ENCODE peak calls at places on chromosomes 6 and 20, in five cellular contexts. O is PC-3, M is heart left ventricle, W is SK-N-SH, D is stomach. B is an unnamed sample.

GRCh38 chr20:59515013-59515905 is 89.1 kb upstream of the PHACTR3 start:
- DNase-seq in W (peak), D (peak), O (peak), M (peak), B (no peak)

GRCh38 chr6:170050591-170051041 is 240.3 kb downstream of the DLL1 start:
- DNase-seq in W (no peak), D (peak), M (no peak), O (no peak), B (no peak)

GRCh38 chr6:81938014-81938761 is 185.7 kb upstream of the TENT5A start:
- DNase-seq in D (no peak), O (peak), W (no peak), M (no peak), B (no peak)

GRCh38 chr6:125254321-125254720 is 47.4 kb downstream of the HDDC2 start:
- DNase-seq in D (no peak), O (no peak), W (no peak), M (no peak), B (no peak)

GRCh38 chr6:79463721-79464120 is 73.5 kb downstream of the LCA5 start:
- DNase-seq in M (no peak), W (no peak), D (no peak), O (peak), B (no peak)

GRCh38 chr6:5556011-5556410 is 294.7 kb downstream of the FARS2 start:
- DNase-seq in M (no peak), O (no peak), W (no peak), D (no peak), B (no peak)

GRCh38 chr6:42963855-42964605 is 3.5 kb downstream of the GNMT start:
- DNase-seq in D (no peak), O (peak), W (peak), M (no peak), B (no peak)

GRCh38 chr20:44001667-44002596 is 87.3 kb downstream of the TOX2 start:
- DNase-seq in M (no peak), O (no peak), D (no peak), W (no peak), B (no peak)

GRCh38 chr6:159615923-159616322 is 77.1 kb downstream of the SOD2 start:
- DNase-seq in D (no peak), W (no peak), O (no peak), M (no peak), B (no peak)

GRCh38 chr6:139600313-139600712 is 225.9 kb upstream of the CITED2 start:
- DNase-seq in O (no peak), W (no peak), D (no peak), M (no peak), B (no peak)

GRCh38 chr6:26045046-26045938 is 41.9 kb upstream of the HFE start:
- DNase-seq in M (peak), D (peak), O (peak), W (peak), B (peak)

GRCh38 chr6:10582774-10583508 is 61.8 kb downstream of the GCNT2 start:
- DNase-seq in M (no peak), D (peak), O (no peak), W (no peak), B (no peak)

GRCh38 chr6:131451330-131452195 is 121.5 kb upstream of the ARG1 start:
- DNase-seq in O (no peak), W (no peak), D (no peak), M (no peak), B (no peak)

GRCh38 chr20:38126146-38126912 is 38.7 kb downstream of the TGM2 start:
- DNase-seq in D (peak), W (no peak), O (no peak), M (no peak), B (no peak)

GRCh38 chr6:42960243-42961019 is at the start of gene GNMT:
- DNase-seq in O (peak), M (peak), D (peak), W (peak), B (peak)

GRCh38 chr6:133966654-133967300 is 13.8 kb downstream of the TBPL1 start:
- DNase-seq in M (no peak), W (no peak), O (no peak), D (no peak), B (no peak)

GRCh38 chr20:52190437-52191131 is 995 bp downstream of the ZFP64 start:
- DNase-seq in W (peak), M (peak), D (peak), O (peak), B (no peak)

GRCh38 chr20:59736366-59736765 is 132.0 kb downstream of the PHACTR3 start:
- DNase-seq in W (no peak), O (no peak), D (no peak), M (no peak), B (peak)

GRCh38 chr20:58870293-58871014 is 17.9 kb downstream of the GNAS start:
- DNase-seq in W (peak), O (peak), M (peak), D (peak), B (no peak)

GRCh38 chr6:157194110-157194509 is 129.2 kb downstream of the TMEM242 start:
- DNase-seq in W (no peak), D (no peak), M (no peak), O (peak), B (no peak)

GRCh38 chr20:58706150-58706892 is 13.7 kb downstream of the NPEPL1 start:
- DNase-seq in D (no peak), W (peak), M (no peak), O (no peak), B (no peak)

GRCh38 chr6:72916906-72917305 is 295.0 kb downstream of the KCNQ5 start:
- DNase-seq in D (no peak), W (no peak), O (no peak), M (no peak), B (no peak)

GRCh38 chr6:116500969-116501433 is 10.4 kb upstream of the CALHM5 start:
- DNase-seq in W (no peak), D (no peak), M (no peak), O (no peak), B (no peak)

GRCh38 chr20:51750037-51750769 is 18.0 kb downstream of the ATP9A start:
- DNase-seq in D (peak), M (peak), W (peak), O (peak), B (peak)

GRCh38 chr20:63968928-63969760 is 586 bp downstream of the ZNF512B start:
- DNase-seq in O (no peak), M (peak), W (peak), D (peak), B (no peak)

GRCh38 chr6:101391772-101392560 is 1.5 kb upstream of the GRIK2 start:
- DNase-seq in W (no peak), O (peak), M (no peak), D (no peak), B (no peak)

GRCh38 chr6:6746970-6747338 is 158.4 kb downstream of the LY86 start:
- DNase-seq in M (no peak), W (no peak), O (no peak), D (no peak), B (no peak)

GRCh38 chr6:37866590-37867507 is 47.3 kb downstream of the ZFAND3 start:
- DNase-seq in D (no peak), O (no peak), M (no peak), W (no peak), B (no peak)

GRCh38 chr6:41269716-41270115 is 16.8 kb downstream of the TREM1 start:
- DNase-seq in O (no peak), M (no peak), W (no peak), D (no peak), B (no peak)

GRCh38 chr20:58982406-58983114 is 1.5 kb downstream of the NELFCD start:
- DNase-seq in D (peak), W (no peak), M (no peak), O (no peak), B (no peak)

GRCh38 chr6:113596907-113597583 is 260.1 kb upstream of the MARCKS start:
- DNase-seq in O (no peak), D (peak), W (no peak), M (peak), B (no peak)

GRCh38 chr6:146544783-146545182 is 1.1 kb downstream of the RAB32 start:
- DNase-seq in W (no peak), M (no peak), D (no peak), O (no peak), B (no peak)

GRCh38 chr20:34715384-34715783 is 11.2 kb downstream of the TP53INP2 start:
- DNase-seq in M (no peak), D (no peak), O (peak), W (no peak), B (no peak)

GRCh38 chr6:28766426-28766825 is 157.4 kb downstream of the TRIM27 start:
- DNase-seq in D (no peak), W (no peak), M (no peak), O (no peak), B (no peak)

GRCh38 chr20:36852187-36852586 is 23.8 kb upstream of the TLDC2 start:
- DNase-seq in W (no peak), D (no peak), M (peak), O (no peak), B (peak)
- H3K27ac ChIP-seq in W (no peak), D (peak), M (peak), O (no peak), B (peak)

DNA sequence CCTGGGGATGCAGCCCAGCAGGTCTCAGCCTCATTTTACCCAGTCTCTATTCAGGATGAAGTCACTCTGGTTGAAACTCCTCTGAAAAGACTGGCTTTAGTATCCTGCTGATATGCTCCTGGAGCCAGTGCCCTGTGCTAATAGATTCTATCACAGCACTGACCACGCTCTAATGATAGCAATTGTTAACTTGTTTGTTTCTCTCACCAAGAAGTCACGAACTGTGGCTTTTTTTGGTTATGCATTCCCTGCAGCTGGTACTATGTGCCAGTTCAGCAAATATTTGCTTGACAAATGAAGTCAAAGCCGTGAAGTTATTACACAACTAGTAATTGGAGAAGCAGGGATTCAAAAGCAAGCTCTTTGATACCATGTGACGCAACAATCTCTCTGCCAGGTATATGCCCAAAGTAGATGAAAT is 754.6 kb downstream of the KIF16B start:
- DNase-seq in W (no peak), O (peak), M (no peak), D (peak), B (no peak)
- H3K4me3 ChIP-seq in W (no peak), O (no peak), M (no peak), D (no peak), B (no peak)

DNA sequence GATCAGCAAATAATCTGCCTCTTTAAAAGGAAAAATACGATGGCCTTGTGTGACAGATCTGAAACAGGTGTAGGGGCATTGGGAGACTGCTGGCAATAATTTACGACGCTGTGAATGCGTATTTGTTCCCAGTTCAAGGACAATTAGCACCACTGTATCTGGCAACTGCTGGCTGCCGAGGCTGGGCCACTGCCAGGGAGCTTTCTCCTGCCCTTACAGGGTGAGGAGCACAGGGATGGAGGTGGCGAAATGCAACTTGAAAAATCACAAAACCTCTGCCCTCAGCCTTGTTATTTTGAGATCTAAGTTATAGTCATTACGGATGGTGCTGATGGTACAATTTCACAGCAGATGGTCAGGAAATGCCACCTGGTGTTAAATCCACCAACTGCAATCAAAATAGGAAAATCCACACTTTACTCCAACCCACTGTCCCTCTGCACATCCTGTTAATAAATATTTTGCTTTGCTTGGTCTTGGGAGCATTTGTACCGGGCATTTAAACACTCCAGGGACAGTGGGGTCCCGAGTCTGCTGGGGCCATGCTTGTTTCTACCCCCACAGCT is 6.4 kb downstream of the MYLK4 start:
- DNase-seq in O (peak), M (peak), W (peak), D (peak), B (no peak)
- H3K27ac ChIP-seq in O (no peak), M (peak), W (no peak), D (peak), B (no peak)

DNA sequence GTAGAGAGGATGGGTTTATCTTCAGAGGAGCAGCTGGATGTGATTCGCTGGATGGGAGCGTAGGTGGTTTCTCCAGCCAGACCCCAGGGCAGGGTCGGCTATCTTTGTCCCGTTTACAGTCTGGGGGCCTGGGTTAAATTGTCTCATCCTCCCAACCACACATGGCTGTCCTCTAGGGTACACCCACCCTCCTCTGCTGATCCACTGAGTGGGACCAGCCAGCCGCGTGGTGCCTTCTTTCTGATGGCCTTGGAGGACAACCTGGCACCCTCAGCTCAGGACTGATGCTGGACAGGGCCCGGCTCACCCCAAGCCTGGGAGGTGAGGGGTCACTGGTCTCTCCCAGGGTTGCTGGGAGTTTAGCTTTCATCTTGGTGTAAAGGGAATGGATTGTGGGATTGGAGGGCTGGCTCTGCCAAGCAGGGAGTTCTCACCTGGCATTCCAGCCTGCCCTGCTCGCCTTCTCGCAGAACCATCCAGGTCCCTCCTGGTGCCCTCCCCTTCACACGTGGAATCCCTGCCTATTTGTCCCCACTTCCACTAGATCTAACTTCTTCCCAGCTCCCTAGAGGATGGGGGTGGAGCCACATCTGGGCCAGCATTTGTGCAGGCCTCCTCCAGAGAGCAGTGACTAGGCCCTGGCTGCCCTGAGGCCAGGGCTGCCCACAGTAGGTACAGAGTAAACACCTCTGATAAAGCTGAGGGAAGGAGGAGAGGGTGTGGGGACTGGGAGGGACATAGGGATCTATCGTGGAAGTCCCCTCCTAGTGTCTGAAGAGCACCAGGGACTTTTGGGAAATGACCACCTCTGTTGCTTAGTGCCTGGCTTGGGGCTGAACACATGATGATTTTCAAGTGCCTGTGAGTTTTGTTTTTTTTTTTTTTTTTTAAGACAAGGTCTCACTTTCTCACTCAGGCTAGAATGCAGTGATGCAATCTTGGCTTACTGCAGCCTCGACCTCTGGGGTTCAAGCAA is 1.6 kb downstream of the ITPR3 start:
- DNase-seq in M (no peak), O (peak), W (no peak), D (peak), B (no peak)
- H3K4me3 ChIP-seq in M (peak), O (peak), W (no peak), D (peak), B (peak)

GRCh38 chr6:35310265-35310831 is 12.7 kb downstream of the DEF6 start:
- DNase-seq in D (no peak), M (no peak), O (no peak), W (no peak), B (no peak)
- H3K27ac ChIP-seq in D (peak), M (no peak), O (no peak), W (no peak), B (no peak)

DNA sequence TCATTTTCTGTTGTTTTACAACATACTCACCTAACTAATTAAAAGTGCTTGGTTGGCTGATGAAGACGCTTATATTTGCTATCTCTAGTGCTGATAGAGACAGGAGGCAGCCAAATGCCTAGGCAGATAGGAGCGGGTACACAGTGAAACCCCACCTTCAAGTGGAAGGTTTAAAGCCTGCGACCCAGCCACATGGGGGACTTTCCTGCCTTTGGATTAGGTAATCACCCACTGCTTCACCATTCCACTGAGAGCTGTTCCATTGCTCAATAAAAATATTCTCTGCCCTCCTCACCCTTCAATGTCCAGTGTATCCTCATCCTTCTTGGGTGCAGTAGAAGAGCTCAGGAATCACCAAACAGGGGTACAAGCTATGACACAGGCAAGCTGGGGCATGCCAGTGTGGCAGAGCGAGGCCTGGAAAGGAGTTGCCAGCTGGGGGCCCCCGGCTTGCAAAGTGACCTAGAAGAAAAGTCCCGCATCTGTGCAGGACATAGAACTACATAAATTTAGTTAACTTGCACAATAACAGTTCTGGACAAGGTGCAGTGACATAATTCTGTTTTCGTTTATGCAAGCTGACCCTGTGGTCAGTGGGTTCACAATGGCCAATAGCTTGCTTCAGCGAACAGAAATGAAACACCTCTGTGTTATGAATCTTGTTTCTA is 112.0 kb upstream of the MLIP start:
- DNase-seq in D (no peak), W (no peak), M (no peak), O (no peak), B (no peak)
- H3K4me3 ChIP-seq in D (no peak), W (no peak), M (no peak), O (no peak), B (no peak)

DNA sequence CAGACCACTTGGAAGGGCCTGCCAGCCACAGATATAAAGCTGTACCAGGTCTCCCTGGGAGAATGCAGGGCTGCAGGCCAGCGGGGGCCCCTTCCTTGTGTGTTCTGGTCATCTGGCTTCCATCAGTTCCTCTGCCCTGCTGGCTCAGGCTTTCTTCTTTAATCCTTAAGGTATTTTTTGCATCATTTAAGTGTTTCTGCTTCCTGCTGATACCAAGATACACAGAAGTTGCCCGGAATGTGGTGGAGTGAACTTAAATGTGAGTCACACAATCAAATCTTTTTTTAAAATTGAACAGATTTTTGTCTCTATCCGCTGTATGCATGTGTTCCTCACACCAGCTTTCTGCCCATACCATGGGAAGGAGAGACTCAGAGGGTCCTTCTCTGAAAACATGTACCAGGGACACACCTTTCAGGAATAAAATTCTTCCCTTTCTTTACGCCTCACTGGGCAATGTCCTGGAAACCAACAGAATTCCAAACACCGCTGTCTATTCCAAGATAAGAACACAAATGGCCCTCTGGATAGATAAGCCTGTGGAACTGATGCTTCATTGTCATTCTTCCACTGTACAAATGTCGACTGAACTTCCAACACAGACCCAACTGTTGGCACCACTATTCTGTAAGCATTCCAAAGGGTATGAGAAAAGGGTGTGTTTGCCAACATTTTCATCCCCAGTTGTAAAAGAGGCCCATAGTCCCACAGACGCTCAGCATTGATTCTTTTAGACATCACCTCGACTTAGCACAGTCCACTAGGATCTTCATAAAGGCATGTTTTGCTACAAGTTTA is 206.2 kb upstream of the MYLIP start:
- DNase-seq in O (peak), D (no peak), W (no peak), M (no peak), B (no peak)
- H3K27ac ChIP-seq in O (no peak), D (no peak), W (peak), M (no peak), B (peak)

GRCh38 chr20:47496118-47496517 is 5.6 kb upstream of the NCOA3 start:
- DNase-seq in D (no peak), W (no peak), O (no peak), M (no peak), B (no peak)
- H3K4me3 ChIP-seq in D (no peak), W (no peak), O (no peak), M (no peak), B (no peak)